ENCODE peak calls at places on chromosomes 12 and 14, in eight cellular contexts. J, M, Z, C, E, I, Q and F are unnamed samples.
A peak's percentile ranks its signal among the peaks of the same experiment; 100 is the strongest.

GRCh38 chr12:12540261-12541013 is 22.2 kb downstream of the DUSP16 start:
- DNase-seq in J (no peak), M (no peak), Z (no peak), C (no peak), E (no peak), I (no peak), Q (no peak), F (no peak)

GRCh38 chr14:100859781-100860180 is 33.9 kb downstream of the MEG3 start:
- DNase-seq in J (no peak), M (peak; percentile 25), Z (no peak), C (no peak), E (no peak), I (no peak), Q (no peak), F (peak; percentile 56)

GRCh38 chr12:131045705-131046460 is 92.2 kb downstream of the ADGRD1 start:
- DNase-seq in J (no peak), M (peak; percentile 15), Z (no peak), C (no peak), E (no peak), I (no peak), Q (no peak), F (peak; percentile 44)

GRCh38 chr12:101992091-101992490 is 69.7 kb downstream of the WASHC3 start:
- DNase-seq in J (no peak), M (no peak), Z (no peak), C (no peak), E (no peak), I (no peak), Q (no peak), F (no peak)

GRCh38 chr12:119665164-119665929 is 2.6 kb upstream of the PRKAB1 start:
- DNase-seq in J (peak; percentile 94), M (no peak), Z (no peak), C (no peak), E (no peak), I (no peak), Q (no peak), F (no peak)

GRCh38 chr14:24382103-24382377 is 14.1 kb downstream of the NFATC4 start:
- DNase-seq in J (no peak), M (no peak), Z (no peak), C (no peak), E (no peak), I (no peak), Q (no peak), F (no peak)

GRCh38 chr14:67622675-67623074 is 3.0 kb downstream of the ARG2 start:
- DNase-seq in J (peak; percentile 71), M (no peak), Z (peak; percentile 56), C (no peak), E (peak; percentile 87), I (no peak), Q (no peak), F (no peak)

GRCh38 chr12:11650697-11651281 is 1.3 kb downstream of the ETV6 start:
- DNase-seq in J (peak; percentile 34), M (no peak), Z (no peak), C (no peak), E (peak; percentile 55), I (peak; percentile 15), Q (no peak), F (no peak)

GRCh38 chr12:18224745-18225144 is 36.6 kb upstream of the PIK3C2G start:
- DNase-seq in J (no peak), M (no peak), Z (no peak), C (no peak), E (peak; percentile 59), I (no peak), Q (no peak), F (no peak)

GRCh38 chr14:95396221-95396620 is 76.5 kb upstream of the CLMN start:
- DNase-seq in J (no peak), M (no peak), Z (no peak), C (no peak), E (no peak), I (no peak), Q (no peak), F (no peak)

GRCh38 chr14:72416892-72417291 is 477.0 kb downstream of the DPF3 start:
- DNase-seq in J (no peak), M (no peak), Z (no peak), C (no peak), E (no peak), I (no peak), Q (no peak), F (no peak)

GRCh38 chr14:99715266-99716000 is 31.3 kb downstream of the CYP46A1 start:
- DNase-seq in J (no peak), M (no peak), Z (no peak), C (no peak), E (no peak), I (no peak), Q (no peak), F (peak; percentile 68)

GRCh38 chr14:88630565-88630964 is 67.7 kb downstream of the ZC3H14 start:
- DNase-seq in J (peak; percentile 12), M (no peak), Z (no peak), C (no peak), E (peak; percentile 43), I (no peak), Q (no peak), F (no peak)

GRCh38 chr14:92659765-92660561 is 88.5 kb downstream of the LGMN start:
- DNase-seq in J (no peak), M (no peak), Z (no peak), C (no peak), E (peak; percentile 79), I (no peak), Q (no peak), F (no peak)

GRCh38 chr14:96582995-96583394 is 80.8 kb downstream of the PAPOLA start:
- DNase-seq in J (no peak), M (no peak), Z (no peak), C (no peak), E (no peak), I (no peak), Q (no peak), F (no peak)
- H3K4me3 ChIP-seq in J (no peak overlapping the region), M (no peak overlapping the region), Z (no peak overlapping the region), C (no peak overlapping the region), E (no peak overlapping the region), I (no peak overlapping the region), Q (no peak overlapping the region), F (no peak overlapping the region)

GRCh38 chr14:70811578-70811977 is 2.3 kb upstream of the MAP3K9 start:
- DNase-seq in J (no peak), M (no peak), Z (no peak), C (no peak), E (no peak), I (no peak), Q (no peak), F (no peak)

GRCh38 chr14:70811065-70811464 is 1.8 kb upstream of the MAP3K9 start:
- DNase-seq in J (no peak), M (no peak), Z (no peak), C (no peak), E (peak; percentile 77), I (no peak), Q (no peak), F (no peak)

GRCh38 chr14:70809238-70810214 is at the start of gene MAP3K9:
- DNase-seq in J (peak; percentile 82), M (peak; percentile 97), Z (peak; percentile 74), C (peak; percentile 86), E (peak; percentile 96), I (peak; percentile 78), Q (peak; percentile 70), F (peak; percentile 89)

GRCh38 chr14:70812124-70812818 is 3.0 kb upstream of the MAP3K9 start:
- DNase-seq in J (no peak), M (no peak), Z (no peak), C (no peak), E (no peak), I (no peak), Q (no peak), F (no peak)

GRCh38 chr14:70810621-70811020 is 1.3 kb upstream of the MAP3K9 start:
- DNase-seq in J (no peak), M (no peak), Z (no peak), C (no peak), E (no peak), I (no peak), Q (no peak), F (no peak)
- H3K4me3 ChIP-seq in J (no peak overlapping the region), M (no peak overlapping the region), Z (no peak overlapping the region), C (no peak overlapping the region), E (peak overlapping the region; percentile 86), I (no peak overlapping the region), Q (no peak overlapping the region), F (no peak overlapping the region)

GRCh38 chr12:3294481-3294911 is 196.5 kb upstream of the PRMT8 start:
- DNase-seq in J (no peak), M (no peak), Z (no peak), C (no peak), E (no peak), I (no peak), Q (no peak), F (no peak)

GRCh38 chr12:3293013-3293412 is 198.0 kb upstream of the PRMT8 start:
- DNase-seq in J (no peak), M (no peak), Z (no peak), C (no peak), E (no peak), I (no peak), Q (no peak), F (no peak)

GRCh38 chr12:3291939-3292338 is 199.1 kb upstream of the PRMT8 start:
- DNase-seq in J (no peak), M (no peak), Z (no peak), C (no peak), E (no peak), I (no peak), Q (no peak), F (no peak)

GRCh38 chr12:3295225-3295624 is 195.8 kb upstream of the PRMT8 start:
- DNase-seq in J (no peak), M (no peak), Z (no peak), C (no peak), E (no peak), I (no peak), Q (no peak), F (no peak)

DNA sequence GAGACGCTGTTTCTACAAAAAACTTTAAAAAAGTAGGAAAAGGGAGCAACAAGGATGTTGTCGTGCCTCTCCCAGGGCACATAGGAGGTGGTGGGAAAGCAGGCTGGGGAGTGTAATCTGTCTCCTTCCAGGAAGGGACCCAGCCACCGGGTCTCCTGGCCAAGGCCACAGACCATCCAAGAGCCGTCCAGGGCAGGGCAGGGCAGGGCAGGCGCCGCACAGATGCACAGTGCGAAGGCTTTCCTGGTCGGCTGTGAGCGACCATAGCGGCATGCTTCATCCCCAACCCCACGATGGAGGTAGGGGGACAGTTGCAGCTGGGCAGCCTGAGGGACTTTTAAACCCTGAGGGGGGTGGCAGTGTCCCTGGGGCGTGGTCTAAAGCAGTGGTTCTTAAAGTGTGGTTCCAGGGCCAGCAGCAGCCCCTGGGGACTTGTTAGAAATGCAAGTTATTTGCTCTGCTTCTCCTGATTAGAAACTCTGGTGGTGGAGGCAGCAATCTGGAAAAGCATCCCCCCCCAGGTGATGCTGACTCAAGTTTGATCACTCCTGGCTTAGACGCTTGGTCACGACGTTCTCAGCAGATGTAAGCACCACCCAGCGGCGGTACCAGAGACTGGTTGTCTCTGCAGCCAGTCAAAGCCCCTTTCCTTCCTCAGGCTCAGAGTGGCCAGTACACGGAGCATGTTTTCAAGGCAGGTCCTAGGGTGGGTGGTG is 197.4 kb upstream of the PRMT8 start:
- DNase-seq in J (peak; percentile 4), M (no peak), Z (no peak), C (no peak), E (peak; percentile 57), I (no peak), Q (no peak), F (no peak)
- H3K4me3 ChIP-seq in J (no peak overlapping the region), M (no peak overlapping the region), Z (no peak overlapping the region), C (no peak overlapping the region), E (no peak overlapping the region), I (no peak overlapping the region), Q (no peak overlapping the region), F (no peak overlapping the region)

DNA sequence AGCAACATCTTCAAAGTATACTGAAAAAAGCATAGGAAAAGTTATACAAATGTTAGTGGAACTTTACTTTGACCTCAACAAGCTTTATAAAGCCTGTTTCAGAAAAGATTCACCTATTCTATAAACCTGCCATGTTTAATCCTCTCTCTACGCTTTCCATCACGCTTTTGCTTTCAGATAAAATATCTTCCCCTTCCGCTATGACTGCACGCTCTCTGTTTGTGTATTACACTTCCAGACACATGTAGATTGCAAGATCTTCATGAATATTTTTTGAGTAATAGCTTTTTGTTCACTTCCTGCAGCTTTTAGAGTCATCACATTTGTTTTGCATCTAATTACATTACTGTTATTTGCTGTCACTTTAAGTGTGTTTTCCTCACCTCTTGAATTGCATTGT is 271.4 kb downstream of the RASSF9 start:
- DNase-seq in J (no peak), M (no peak), Z (no peak), C (no peak), E (no peak), I (no peak), Q (no peak), F (no peak)
- H3K4me3 ChIP-seq in J (no peak overlapping the region), M (no peak overlapping the region), Z (no peak overlapping the region), C (no peak overlapping the region), E (no peak overlapping the region), I (no peak overlapping the region), Q (no peak overlapping the region), F (no peak overlapping the region)